ENCODE peak calls at places on chromosomes 11 and 22, in ten cellular contexts. One of them, this sample, is unnamed.

GRCh38 chr22:28296452-28296851 is 377.4 kb upstream of the PITPNB start:
- DNase-seq in ovary: no peak
- DNase-seq in endodermal cell: no peak
- DNase-seq in AG04450: no peak
- DNase-seq in dorsolateral prefrontal cortex: no peak
- DNase-seq in Panc1: no peak
- DNase-seq in endothelial cell: no peak
- DNase-seq in kidney: no peak
- DNase-seq in neural progenitor cell: no peak
- DNase-seq in transverse colon: no peak
- DNase-seq in this sample: no peak

GRCh38 chr22:19098157-19098556 is 24.1 kb downstream of the DGCR2 start:
- DNase-seq in ovary: no peak
- DNase-seq in endodermal cell: no peak
- DNase-seq in AG04450: no peak
- DNase-seq in dorsolateral prefrontal cortex: no peak
- DNase-seq in Panc1: no peak
- DNase-seq in endothelial cell: no peak
- DNase-seq in kidney: no peak
- DNase-seq in neural progenitor cell: no peak
- DNase-seq in transverse colon: no peak
- DNase-seq in this sample: no peak

GRCh38 chr22:50733521-50734342 is 4.3 kb upstream of the ACR start:
- DNase-seq in ovary: no peak
- DNase-seq in endodermal cell: no peak
- DNase-seq in AG04450: peak; percentile 26
- DNase-seq in dorsolateral prefrontal cortex: peak; percentile 84
- DNase-seq in Panc1: no peak
- DNase-seq in endothelial cell: peak; percentile 9
- DNase-seq in kidney: peak; percentile 56
- DNase-seq in neural progenitor cell: peak; percentile 17
- DNase-seq in transverse colon: peak; percentile 5
- DNase-seq in this sample: no peak

GRCh38 chr11:32870676-32871075 is 21.9 kb upstream of the QSER1 start:
- DNase-seq in ovary: no peak
- DNase-seq in endodermal cell: peak; percentile 88
- DNase-seq in AG04450: no peak
- DNase-seq in dorsolateral prefrontal cortex: no peak
- DNase-seq in Panc1: no peak
- DNase-seq in endothelial cell: peak; percentile 41
- DNase-seq in kidney: no peak
- DNase-seq in neural progenitor cell: peak; percentile 44
- DNase-seq in transverse colon: no peak
- DNase-seq in this sample: no peak

GRCh38 chr11:12598330-12599256 is 75.6 kb upstream of the TEAD1 start:
- DNase-seq in ovary: no peak
- DNase-seq in endodermal cell: no peak
- DNase-seq in AG04450: no peak
- DNase-seq in dorsolateral prefrontal cortex: no peak
- DNase-seq in Panc1: no peak
- DNase-seq in endothelial cell: no peak
- DNase-seq in kidney: no peak
- DNase-seq in neural progenitor cell: no peak
- DNase-seq in transverse colon: no peak
- DNase-seq in this sample: no peak

GRCh38 chr11:85664561-85665481 is at the start of gene CREBZF:
- DNase-seq in ovary: peak; percentile 96
- DNase-seq in endodermal cell: peak; percentile 97
- DNase-seq in AG04450: peak; percentile 87
- DNase-seq in dorsolateral prefrontal cortex: peak; percentile 96
- DNase-seq in Panc1: peak; percentile 89
- DNase-seq in endothelial cell: peak; percentile 94
- DNase-seq in kidney: peak; percentile 98
- DNase-seq in neural progenitor cell: peak; percentile 97
- DNase-seq in transverse colon: peak; percentile 96
- DNase-seq in this sample: peak; percentile 93

GRCh38 chr22:47146941-47147340 is 384.5 kb downstream of the TBC1D22A start:
- DNase-seq in ovary: no peak
- DNase-seq in endodermal cell: no peak
- DNase-seq in AG04450: no peak
- DNase-seq in dorsolateral prefrontal cortex: no peak
- DNase-seq in Panc1: no peak
- DNase-seq in endothelial cell: no peak
- DNase-seq in kidney: no peak
- DNase-seq in neural progenitor cell: no peak
- DNase-seq in transverse colon: no peak
- DNase-seq in this sample: no peak

GRCh38 chr22:28882545-28882877 is 861 bp upstream of the ZNRF3 start:
- DNase-seq in ovary: no peak
- DNase-seq in endodermal cell: no peak
- DNase-seq in AG04450: no peak
- DNase-seq in dorsolateral prefrontal cortex: no peak
- DNase-seq in Panc1: no peak
- DNase-seq in endothelial cell: peak; percentile 12
- DNase-seq in kidney: no peak
- DNase-seq in neural progenitor cell: no peak
- DNase-seq in transverse colon: no peak
- DNase-seq in this sample: no peak

GRCh38 chr11:134407321-134407828 is 4.7 kb downstream of the B3GAT1 start:
- DNase-seq in ovary: no peak
- DNase-seq in endodermal cell: no peak
- DNase-seq in AG04450: no peak
- DNase-seq in dorsolateral prefrontal cortex: no peak
- DNase-seq in Panc1: no peak
- DNase-seq in endothelial cell: no peak
- DNase-seq in kidney: no peak
- DNase-seq in neural progenitor cell: no peak
- DNase-seq in transverse colon: no peak
- DNase-seq in this sample: no peak

GRCh38 chr11:45801723-45802315 is 3.1 kb upstream of the SLC35C1 start:
- DNase-seq in ovary: no peak
- DNase-seq in endodermal cell: no peak
- DNase-seq in AG04450: no peak
- DNase-seq in dorsolateral prefrontal cortex: no peak
- DNase-seq in Panc1: no peak
- DNase-seq in endothelial cell: no peak
- DNase-seq in kidney: no peak
- DNase-seq in neural progenitor cell: no peak
- DNase-seq in transverse colon: peak; percentile 49
- DNase-seq in this sample: no peak

GRCh38 chr22:46031561-46031960 is 54.6 kb upstream of the WNT7B start:
- DNase-seq in ovary: no peak
- DNase-seq in endodermal cell: peak; percentile 52
- DNase-seq in AG04450: no peak
- DNase-seq in dorsolateral prefrontal cortex: no peak
- DNase-seq in Panc1: no peak
- DNase-seq in endothelial cell: no peak
- DNase-seq in kidney: no peak
- DNase-seq in neural progenitor cell: no peak
- DNase-seq in transverse colon: no peak
- DNase-seq in this sample: no peak

GRCh38 chr11:3710485-3711259 is 39.5 kb upstream of the CHRNA10 start:
- DNase-seq in ovary: no peak
- DNase-seq in endodermal cell: no peak
- DNase-seq in AG04450: no peak
- DNase-seq in dorsolateral prefrontal cortex: no peak
- DNase-seq in Panc1: no peak
- DNase-seq in endothelial cell: no peak
- DNase-seq in kidney: no peak
- DNase-seq in neural progenitor cell: no peak
- DNase-seq in transverse colon: no peak
- DNase-seq in this sample: no peak

GRCh38 chr11:34072831-34073230 is 21.3 kb downstream of the CAPRIN1 start:
- DNase-seq in ovary: no peak
- DNase-seq in endodermal cell: no peak
- DNase-seq in AG04450: no peak
- DNase-seq in dorsolateral prefrontal cortex: no peak
- DNase-seq in Panc1: no peak
- DNase-seq in endothelial cell: no peak
- DNase-seq in kidney: no peak
- DNase-seq in neural progenitor cell: no peak
- DNase-seq in transverse colon: no peak
- DNase-seq in this sample: no peak

GRCh38 chr11:34075178-34075820 is 23.8 kb downstream of the CAPRIN1 start:
- DNase-seq in ovary: no peak
- DNase-seq in endodermal cell: no peak
- DNase-seq in AG04450: no peak
- DNase-seq in dorsolateral prefrontal cortex: no peak
- DNase-seq in Panc1: no peak
- DNase-seq in endothelial cell: no peak
- DNase-seq in kidney: no peak
- DNase-seq in neural progenitor cell: no peak
- DNase-seq in transverse colon: no peak
- DNase-seq in this sample: no peak

GRCh38 chr11:34072041-34072440 is 20.5 kb downstream of the CAPRIN1 start:
- DNase-seq in ovary: no peak
- DNase-seq in endodermal cell: no peak
- DNase-seq in AG04450: no peak
- DNase-seq in dorsolateral prefrontal cortex: no peak
- DNase-seq in Panc1: no peak
- DNase-seq in endothelial cell: no peak
- DNase-seq in kidney: no peak
- DNase-seq in neural progenitor cell: no peak
- DNase-seq in transverse colon: no peak
- DNase-seq in this sample: no peak

GRCh38 chr11:34074391-34074790 is 22.9 kb downstream of the CAPRIN1 start:
- DNase-seq in ovary: no peak
- DNase-seq in endodermal cell: no peak
- DNase-seq in AG04450: no peak
- DNase-seq in dorsolateral prefrontal cortex: no peak
- DNase-seq in Panc1: no peak
- DNase-seq in endothelial cell: no peak
- DNase-seq in kidney: no peak
- DNase-seq in neural progenitor cell: no peak
- DNase-seq in transverse colon: no peak
- DNase-seq in this sample: no peak
- TF ChIP-seq CTCF in ovary: no peak
- TF ChIP-seq CTCF in endodermal cell: no peak
- TF ChIP-seq CTCF in AG04450: no peak
- TF ChIP-seq CTCF in dorsolateral prefrontal cortex: no peak
- TF ChIP-seq CTCF in Panc1: no peak
- TF ChIP-seq CTCF in endothelial cell: no peak
- TF ChIP-seq CTCF in kidney: no peak
- TF ChIP-seq CTCF in neural progenitor cell: no peak
- TF ChIP-seq CTCF in transverse colon: no peak
- TF ChIP-seq CTCF in this sample: no peak

GRCh38 chr11:75577198-75577597 is 15.1 kb downstream of the SERPINH1 start:
- DNase-seq in ovary: peak; percentile 77
- DNase-seq in endodermal cell: peak; percentile 88
- DNase-seq in AG04450: no peak
- DNase-seq in dorsolateral prefrontal cortex: no peak
- DNase-seq in Panc1: no peak
- DNase-seq in endothelial cell: peak; percentile 50
- DNase-seq in kidney: no peak
- DNase-seq in neural progenitor cell: peak; percentile 59
- DNase-seq in transverse colon: peak; percentile 64
- DNase-seq in this sample: peak; percentile 42

GRCh38 chr11:75572744-75573143 is 10.7 kb downstream of the SERPINH1 start:
- DNase-seq in ovary: no peak
- DNase-seq in endodermal cell: no peak
- DNase-seq in AG04450: no peak
- DNase-seq in dorsolateral prefrontal cortex: no peak
- DNase-seq in Panc1: no peak
- DNase-seq in endothelial cell: no peak
- DNase-seq in kidney: no peak
- DNase-seq in neural progenitor cell: no peak
- DNase-seq in transverse colon: no peak
- DNase-seq in this sample: no peak

GRCh38 chr11:75576445-75577049 is 14.5 kb downstream of the SERPINH1 start:
- DNase-seq in ovary: peak; percentile 54
- DNase-seq in endodermal cell: peak; percentile 81
- DNase-seq in AG04450: no peak
- DNase-seq in dorsolateral prefrontal cortex: no peak
- DNase-seq in Panc1: no peak
- DNase-seq in endothelial cell: peak; percentile 38
- DNase-seq in kidney: peak; percentile 95
- DNase-seq in neural progenitor cell: no peak
- DNase-seq in transverse colon: peak; percentile 61
- DNase-seq in this sample: peak; percentile 70

GRCh38 chr11:75576017-75576416 is 14.0 kb downstream of the SERPINH1 start:
- DNase-seq in ovary: no peak
- DNase-seq in endodermal cell: peak; percentile 46
- DNase-seq in AG04450: no peak
- DNase-seq in dorsolateral prefrontal cortex: no peak
- DNase-seq in Panc1: no peak
- DNase-seq in endothelial cell: no peak
- DNase-seq in kidney: no peak
- DNase-seq in neural progenitor cell: no peak
- DNase-seq in transverse colon: no peak
- DNase-seq in this sample: no peak

GRCh38 chr11:75574698-75575265 is 12.7 kb downstream of the SERPINH1 start:
- DNase-seq in ovary: no peak
- DNase-seq in endodermal cell: peak; percentile 69
- DNase-seq in AG04450: no peak
- DNase-seq in dorsolateral prefrontal cortex: no peak
- DNase-seq in Panc1: no peak
- DNase-seq in endothelial cell: no peak
- DNase-seq in kidney: no peak
- DNase-seq in neural progenitor cell: no peak
- DNase-seq in transverse colon: no peak
- DNase-seq in this sample: no peak
- TF ChIP-seq CTCF in ovary: no peak
- TF ChIP-seq CTCF in endodermal cell: peak; percentile 61
- TF ChIP-seq CTCF in AG04450: peak; percentile 50
- TF ChIP-seq CTCF in dorsolateral prefrontal cortex: no peak
- TF ChIP-seq CTCF in Panc1: no peak
- TF ChIP-seq CTCF in endothelial cell: no peak
- TF ChIP-seq CTCF in kidney: peak; percentile 18
- TF ChIP-seq CTCF in neural progenitor cell: peak; percentile 16
- TF ChIP-seq CTCF in transverse colon: no peak
- TF ChIP-seq CTCF in this sample: no peak

DNA sequence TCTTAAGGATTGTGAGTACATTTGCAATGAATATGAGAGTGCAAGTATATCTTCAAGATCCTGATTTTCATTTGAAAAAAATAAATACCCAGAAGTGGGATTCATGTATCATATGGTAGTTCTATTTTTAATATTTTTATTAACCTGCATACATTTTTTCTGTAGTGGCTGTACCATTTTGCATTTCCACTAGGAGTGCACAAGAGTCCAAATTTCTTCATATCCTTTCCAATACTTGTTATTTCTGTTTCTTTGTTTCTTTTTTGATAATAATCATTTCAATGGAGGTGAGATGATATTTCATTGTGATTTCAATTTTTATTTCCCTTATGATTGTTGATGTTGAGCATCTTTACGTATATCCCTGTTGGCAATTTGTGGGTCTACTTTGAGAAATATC is 759.8 kb upstream of the CNTN5 start:
- DNase-seq in ovary: no peak
- DNase-seq in endodermal cell: no peak
- DNase-seq in AG04450: no peak
- DNase-seq in dorsolateral prefrontal cortex: no peak
- DNase-seq in Panc1: no peak
- DNase-seq in endothelial cell: no peak
- DNase-seq in kidney: no peak
- DNase-seq in neural progenitor cell: no peak
- DNase-seq in transverse colon: no peak
- DNase-seq in this sample: no peak
- TF ChIP-seq CTCF in ovary: no peak
- TF ChIP-seq CTCF in endodermal cell: peak; percentile 65
- TF ChIP-seq CTCF in AG04450: no peak
- TF ChIP-seq CTCF in dorsolateral prefrontal cortex: no peak
- TF ChIP-seq CTCF in Panc1: peak; percentile 34
- TF ChIP-seq CTCF in endothelial cell: peak; percentile 75
- TF ChIP-seq CTCF in kidney: no peak
- TF ChIP-seq CTCF in neural progenitor cell: peak; percentile 38
- TF ChIP-seq CTCF in transverse colon: no peak
- TF ChIP-seq CTCF in this sample: no peak

GRCh38 chr11:114133548-114134329 is 74.2 kb downstream of the ZBTB16 start:
- DNase-seq in ovary: no peak
- DNase-seq in endodermal cell: peak; percentile 59
- DNase-seq in AG04450: no peak
- DNase-seq in dorsolateral prefrontal cortex: no peak
- DNase-seq in Panc1: no peak
- DNase-seq in endothelial cell: no peak
- DNase-seq in kidney: no peak
- DNase-seq in neural progenitor cell: no peak
- DNase-seq in transverse colon: peak; percentile 6
- DNase-seq in this sample: no peak
- TF ChIP-seq CTCF in ovary: no peak
- TF ChIP-seq CTCF in endodermal cell: peak; percentile 57
- TF ChIP-seq CTCF in AG04450: no peak
- TF ChIP-seq CTCF in dorsolateral prefrontal cortex: no peak
- TF ChIP-seq CTCF in Panc1: no peak
- TF ChIP-seq CTCF in endothelial cell: no peak
- TF ChIP-seq CTCF in kidney: no peak
- TF ChIP-seq CTCF in neural progenitor cell: no peak
- TF ChIP-seq CTCF in transverse colon: no peak
- TF ChIP-seq CTCF in this sample: no peak

This sample was measured in GM10248.